ENCODE peak calls at places on chromosomes 2 and 18, in six cellular contexts. L, N, O, K, Y and J are unnamed samples.

GRCh38 chr2:105886680-105887079 is 142.0 kb downstream of the NCK2 start:
- DNase-seq in L (no peak), Y (no peak), N (no peak), O (no peak), K (no peak), J (no peak)

GRCh38 chr18:9594782-9595181 is 19.6 kb downstream of the PPP4R1 start:
- DNase-seq in O (peak; percentile 43), N (peak; percentile 21), L (no peak), Y (no peak), K (peak; percentile 45), J (no peak)

GRCh38 chr18:44584900-44585299 is 95.8 kb upstream of the SETBP1 start:
- DNase-seq in N (no peak), L (no peak), K (no peak), Y (no peak), O (peak; percentile 61), J (no peak)

GRCh38 chr2:152718909-152719645 is 657 bp downstream of the ARL6IP6 start:
- DNase-seq in N (peak; percentile 30), K (peak; percentile 68), Y (peak; percentile 81), O (peak; percentile 80), L (peak; percentile 80), J (peak; percentile 63)

GRCh38 chr18:77210249-77210648 is 39.4 kb upstream of the GALR1 start:
- DNase-seq in O (no peak), Y (no peak), L (no peak), K (no peak), N (no peak), J (no peak)

GRCh38 chr2:228613133-228613532 is 431.6 kb upstream of the SPHKAP start:
- DNase-seq in Y (no peak), K (peak; percentile 10), L (no peak), N (peak; percentile 86), O (peak; percentile 95), J (no peak)

GRCh38 chr18:62979172-62979571 is 263.8 kb downstream of the PHLPP1 start:
- DNase-seq in L (no peak), K (no peak), N (peak; percentile 87), O (peak; percentile 90), Y (no peak), J (no peak)

GRCh38 chr2:102141915-102142828 is at the start of gene IL1R1:
- DNase-seq in O (peak; percentile 80), L (peak; percentile 90), N (peak; percentile 81), Y (no peak), K (peak; percentile 94), J (peak; percentile 60)

GRCh38 chr18:73752546-73752945 is 395.1 kb downstream of the FBXO15 start:
- DNase-seq in O (peak; percentile 67), N (peak; percentile 82), Y (no peak), K (no peak), L (no peak), J (no peak)

GRCh38 chr2:84906108-84906899 is 848 bp downstream of the TMSB10 start:
- DNase-seq in O (no peak), N (no peak), L (peak; percentile 34), Y (no peak), K (peak; percentile 47), J (no peak)

GRCh38 chr18:59971871-59972270 is 72.1 kb downstream of the PMAIP1 start:
- DNase-seq in Y (no peak), O (no peak), N (no peak), K (no peak), L (no peak), J (no peak)

GRCh38 chr2:55885129-55885943 is 38.2 kb downstream of the EFEMP1 start:
- DNase-seq in N (peak; percentile 100), O (peak; percentile 88), Y (no peak), K (peak; percentile 38), L (no peak), J (no peak)

GRCh38 chr2:210445116-210445707 is 31.3 kb downstream of the LANCL1 start:
- DNase-seq in Y (peak; percentile 37), K (peak; percentile 18), L (peak; percentile 20), N (peak; percentile 14), O (peak; percentile 57), J (peak; percentile 18)

GRCh38 chr2:65940856-65941255 is 494.1 kb upstream of the MEIS1 start:
- DNase-seq in N (no peak), K (no peak), L (no peak), Y (no peak), O (no peak), J (no peak)

GRCh38 chr2:120832296-120833070 is 96.8 kb downstream of the GLI2 start:
- DNase-seq in L (no peak), O (no peak), K (no peak), Y (no peak), N (no peak), J (no peak)
- H3K79me2 ChIP-seq in L (peaks cover 47% of the 10 kb centered on the region), O (no peaks in the 10 kb centered on the region), K (no peaks in the 10 kb centered on the region), Y (no peaks in the 10 kb centered on the region), N (peaks cover 7% of the 10 kb centered on the region), J (no peaks in the 10 kb centered on the region)

DNA sequence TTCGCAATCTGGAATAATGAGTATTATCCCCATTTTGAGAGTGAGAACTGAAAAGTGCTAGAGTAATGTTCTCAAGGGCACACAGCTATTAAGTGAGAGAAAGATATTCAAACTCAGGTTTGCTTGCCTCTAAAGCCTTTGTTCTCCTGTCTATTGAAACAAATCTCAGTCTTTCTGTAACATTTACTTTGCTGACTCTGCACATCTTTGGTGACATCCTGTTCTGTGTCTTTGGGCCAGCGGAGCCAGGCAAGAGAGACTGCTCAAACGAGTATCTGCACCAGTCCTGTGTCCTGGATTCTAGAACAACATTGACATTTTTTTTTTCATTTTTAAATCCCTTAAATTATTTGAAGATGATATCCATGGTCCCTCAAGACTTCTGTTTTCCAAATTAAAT is 1539.2 kb upstream of the PIK3C3 start:
- DNase-seq in O (no peak), K (no peak), N (no peak), Y (no peak), L (no peak), J (no peak)
- H3K79me2 ChIP-seq in O (no peaks in the 10 kb centered on the region), K (no peaks in the 10 kb centered on the region), N (no peaks in the 10 kb centered on the region), Y (no peaks in the 10 kb centered on the region), L (no peaks in the 10 kb centered on the region), J (no peaks in the 10 kb centered on the region)

GRCh38 chr2:71256421-71256820 is 29.5 kb upstream of the PAIP2B start:
- DNase-seq in L (no peak), N (no peak), K (no peak), Y (no peak), O (no peak), J (no peak)

GRCh38 chr2:71253476-71253875 is 26.6 kb upstream of the PAIP2B start:
- DNase-seq in N (no peak), L (no peak), Y (no peak), K (no peak), O (no peak), J (no peak)

GRCh38 chr2:71252862-71253261 is 26.0 kb upstream of the PAIP2B start:
- DNase-seq in L (no peak), K (no peak), Y (no peak), N (no peak), O (no peak), J (no peak)

GRCh38 chr2:71254078-71254477 is 27.2 kb upstream of the PAIP2B start:
- DNase-seq in Y (no peak), N (no peak), L (no peak), O (no peak), K (no peak), J (no peak)

GRCh38 chr2:71254776-71255175 is 27.9 kb upstream of the PAIP2B start:
- DNase-seq in O (no peak), K (no peak), N (no peak), L (no peak), Y (no peak), J (no peak)
- H3K79me2 ChIP-seq in O (no peaks in the 10 kb centered on the region), K (no peaks in the 10 kb centered on the region), N (no peaks in the 10 kb centered on the region), L (no peaks in the 10 kb centered on the region), Y (no peaks in the 10 kb centered on the region), J (no peaks in the 10 kb centered on the region)

DNA sequence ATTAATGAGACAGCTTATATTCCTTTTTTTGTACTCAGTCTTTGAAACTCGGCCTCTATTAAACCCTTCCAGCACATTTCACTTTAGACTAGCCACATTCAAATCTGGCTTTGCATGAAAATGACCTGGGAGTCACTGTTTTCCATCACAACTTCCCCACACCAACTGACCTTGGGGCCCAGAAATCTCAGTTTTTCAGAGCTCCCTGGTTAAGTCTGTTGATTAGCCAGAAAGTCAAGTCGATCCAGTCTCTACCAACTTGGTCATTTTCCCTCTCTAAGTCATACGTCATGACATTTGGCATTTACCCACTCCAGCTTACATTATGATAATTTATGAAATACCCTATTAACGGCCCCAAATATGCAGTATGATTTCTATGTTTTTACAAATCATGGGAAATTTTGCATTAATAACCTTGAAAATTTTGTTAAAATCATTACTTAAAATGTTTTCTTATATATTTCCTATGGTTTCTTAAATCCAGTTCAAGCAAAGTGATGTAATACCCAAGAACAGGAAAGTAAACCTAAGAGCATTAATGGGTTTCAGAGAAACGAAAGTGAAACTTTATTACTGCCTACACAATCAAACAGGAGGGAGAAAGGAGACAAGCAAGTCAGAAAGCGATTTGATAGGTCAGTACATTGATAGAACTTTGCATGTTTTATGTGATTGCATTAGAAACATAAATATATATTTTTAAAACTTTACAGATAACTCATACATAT is 77.1 kb downstream of the SPATS2L start:
- DNase-seq in O (no peak), K (no peak), N (peak; percentile 77), Y (peak; percentile 36), L (no peak), J (no peak)
- H3K79me2 ChIP-seq in O (peaks cover 90% of the 10 kb centered on the region), K (peaks cover 97% of the 10 kb centered on the region), N (peaks cover 66% of the 10 kb centered on the region), Y (no peaks in the 10 kb centered on the region), L (peaks cover 7% of the 10 kb centered on the region), J (peaks cover 81% of the 10 kb centered on the region)

GRCh38 chr18:2534906-2535305 is 36.4 kb downstream of the METTL4 start:
- DNase-seq in L (no peak), N (no peak), K (no peak), Y (peak; percentile 88), O (no peak), J (no peak)

GRCh38 chr18:2535419-2535910 is 35.8 kb downstream of the METTL4 start:
- DNase-seq in Y (peak; percentile 95), N (no peak), K (no peak), L (no peak), O (no peak), J (no peak)

GRCh38 chr18:2536063-2536462 is 35.2 kb downstream of the METTL4 start:
- DNase-seq in N (peak; percentile 29), O (no peak), K (no peak), L (no peak), Y (peak; percentile 36), J (no peak)

GRCh38 chr18:2537281-2537680 is 34.0 kb downstream of the METTL4 start:
- DNase-seq in K (no peak), L (no peak), N (no peak), O (no peak), Y (no peak), J (no peak)

DNA sequence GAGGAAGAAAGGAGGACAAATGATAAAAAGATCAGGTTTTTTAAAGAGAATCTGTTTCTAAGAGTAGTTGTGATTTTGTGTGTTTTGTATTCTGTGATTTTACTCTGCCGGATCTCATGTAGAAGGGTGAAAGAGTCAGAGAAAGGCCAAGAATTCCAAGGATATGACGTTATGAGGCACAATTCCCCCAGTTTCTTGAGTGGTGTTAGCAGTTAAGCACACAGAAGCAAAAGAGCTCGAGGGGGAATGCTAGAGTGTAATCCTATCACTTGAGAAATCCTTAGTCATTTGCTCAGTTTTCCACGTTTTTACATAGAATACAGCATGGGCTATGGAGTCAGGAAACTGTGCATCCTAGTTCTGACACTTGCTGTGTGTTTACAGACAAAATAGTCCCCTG is 34.8 kb downstream of the METTL4 start:
- DNase-seq in O (peak; percentile 18), Y (no peak), K (peak; percentile 44), L (no peak), N (peak; percentile 84), J (no peak)
- H3K79me2 ChIP-seq in O (no peaks in the 10 kb centered on the region), Y (no peaks in the 10 kb centered on the region), K (no peaks in the 10 kb centered on the region), L (no peaks in the 10 kb centered on the region), N (no peaks in the 10 kb centered on the region), J (no peaks in the 10 kb centered on the region)

GRCh38 chr2:60536716-60537115 is 16.7 kb downstream of the BCL11A start:
- DNase-seq in O (no peak), K (no peak), L (no peak), N (no peak), Y (no peak), J (no peak)
- H3K79me2 ChIP-seq in O (peaks cover 7% of the 10 kb centered on the region), K (peaks cover 90% of the 10 kb centered on the region), L (peaks cover 14% of the 10 kb centered on the region), N (no peaks in the 10 kb centered on the region), Y (peaks cover 100% of the 10 kb centered on the region), J (no peaks in the 10 kb centered on the region)

GRCh38 chr2:120279708-120280107 is 27.1 kb downstream of the RALB start:
- DNase-seq in Y (no peak), L (no peak), K (no peak), O (no peak), N (no peak), J (no peak)
- H3K79me2 ChIP-seq in Y (no peaks in the 10 kb centered on the region), L (peaks cover 15% of the 10 kb centered on the region), K (peaks cover 31% of the 10 kb centered on the region), O (peaks cover 32% of the 10 kb centered on the region), N (peaks cover 29% of the 10 kb centered on the region), J (peaks cover 9% of the 10 kb centered on the region)